ENCODE peak calls at places on chromosomes 5 and 9, in seven cellular contexts. C is SK-N-SH, P is K562, T is endothelial cell of umbilical vein, M is HCT116, G is H1, Z is HepG2. I is an unnamed sample.

GRCh38 chr9:95506438-95506691 is 10.4 kb downstream of the PTCH1 start:
- DNase-seq in C (peak; percentile 63), P (peak; percentile 30), T (no peak), M (no peak), G (no peak), Z (peak; percentile 25), I (no peak)

GRCh38 chr9:95874989-95875304 is 544 bp upstream of the ERCC6L2 start:
- DNase-seq in C (peak; percentile 50), P (peak; percentile 55), T (no peak), M (no peak), G (no peak), Z (peak; percentile 7), I (no peak)

GRCh38 chr5:149221731-149222342 is 49.8 kb upstream of the AFAP1L1 start:
- DNase-seq in C (no peak), P (no peak), T (no peak), M (no peak), G (no peak), Z (no peak), I (no peak)

GRCh38 chr5:149326611-149327010 is 18.7 kb upstream of the GRPEL2 start:
- DNase-seq in C (no peak), P (no peak), T (peak; percentile 46), M (no peak), G (no peak), Z (no peak), I (no peak)

GRCh38 chr9:127897194-127897692 is 2.2 kb downstream of the ST6GALNAC6 start:
- DNase-seq in C (peak; percentile 94), P (peak; percentile 94), T (peak; percentile 83), M (no peak), G (no peak), Z (peak; percentile 95), I (no peak)

GRCh38 chr9:35756743-35757526 is 2.9 kb upstream of the MSMP start:
- DNase-seq in C (peak; percentile 88), P (peak; percentile 66), T (peak; percentile 84), M (peak; percentile 38), G (peak; percentile 33), Z (peak; percentile 62), I (no peak)

GRCh38 chr5:32710335-32710858 is 724 bp upstream of the NPR3 start:
- DNase-seq in C (peak; percentile 41), P (no peak), T (peak; percentile 24), M (no peak), G (no peak), Z (no peak), I (no peak)

GRCh38 chr5:126499742-126500396 is 76.7 kb downstream of the GRAMD2B start:
- DNase-seq in C (peak; percentile 14), P (peak; percentile 37), T (peak; percentile 32), M (peak; percentile 24), G (peak; percentile 9), Z (peak; percentile 10), I (no peak)

GRCh38 chr5:60488466-60489130 is 211.4 kb downstream of the DEPDC1B start:
- DNase-seq in C (no peak), P (no peak), T (no peak), M (no peak), G (no peak), Z (no peak), I (no peak)

GRCh38 chr5:592158-592557 is 20.0 kb upstream of the CEP72 start:
- DNase-seq in C (no peak), P (no peak), T (no peak), M (no peak), G (no peak), Z (no peak), I (no peak)

GRCh38 chr5:169944922-169945675 is 35.2 kb downstream of the INSYN2B start:
- DNase-seq in C (no peak), P (no peak), T (peak; percentile 5), M (no peak), G (no peak), Z (no peak), I (no peak)

GRCh38 chr5:95900383-95900958 is 61.2 kb downstream of the ELL2 start:
- DNase-seq in C (peak; percentile 64), P (no peak), T (no peak), M (no peak), G (no peak), Z (no peak), I (no peak)

GRCh38 chr9:135300346-135301141 is 179.0 kb upstream of the PPP1R26 start:
- DNase-seq in C (peak; percentile 33), P (no peak), T (no peak), M (no peak), G (no peak), Z (no peak), I (no peak)

GRCh38 chr9:113913426-113914195 is 37.5 kb downstream of the ZNF618 start:
- DNase-seq in C (no peak), P (no peak), T (no peak), M (no peak), G (no peak), Z (no peak), I (no peak)

GRCh38 chr5:129367883-129368282 is 92.2 kb upstream of the ADAMTS19 start:
- DNase-seq in C (no peak), P (no peak), T (no peak), M (no peak), G (no peak), Z (no peak), I (no peak)

GRCh38 chr9:137062384-137062783 is 8.0 kb downstream of the SAPCD2 start:
- DNase-seq in C (no peak), P (no peak), T (no peak), M (no peak), G (no peak), Z (no peak), I (no peak)
- TF ChIP-seq POLR2AphosphoS5 in C (no peak), P (no peak), T (no peak), M (no peak), G (no peak), Z (no peak), I (no peak)

GRCh38 chr5:36238896-36239295 is 2.8 kb downstream of the NADK2 start:
- DNase-seq in C (peak; percentile 40), P (no peak), T (peak; percentile 49), M (no peak), G (no peak), Z (no peak), I (no peak)
- H3K27ac ChIP-seq in C (peak overlapping the region; percentile 75), P (peak overlapping the region; percentile 99), T (no peak overlapping the region), M (no peak overlapping the region), G (no peak overlapping the region), Z (peak overlapping the region; percentile 95), I (peak overlapping the region; percentile 84)

GRCh38 chr5:6082685-6083084 is 295.7 kb downstream of the MED10 start:
- DNase-seq in C (no peak), P (no peak), T (no peak), M (no peak), G (no peak), Z (no peak), I (no peak)
- H3K9ac ChIP-seq in C (no peak overlapping the region), P (no peak overlapping the region), T (no peak overlapping the region), M (no peak overlapping the region), G (no peak overlapping the region), Z (no peak overlapping the region), I (no peak overlapping the region)

GRCh38 chr5:109690456-109691247 is 925 bp downstream of the MAN2A1 start:
- DNase-seq in C (peak; percentile 68), P (peak; percentile 69), T (peak; percentile 87), M (peak; percentile 28), G (no peak), Z (peak; percentile 62), I (no peak)
- TF ChIP-seq POLR2AphosphoS5 in C (no peak), P (no peak), T (peak; percentile 28), M (no peak), G (no peak), Z (no peak), I (no peak)

DNA sequence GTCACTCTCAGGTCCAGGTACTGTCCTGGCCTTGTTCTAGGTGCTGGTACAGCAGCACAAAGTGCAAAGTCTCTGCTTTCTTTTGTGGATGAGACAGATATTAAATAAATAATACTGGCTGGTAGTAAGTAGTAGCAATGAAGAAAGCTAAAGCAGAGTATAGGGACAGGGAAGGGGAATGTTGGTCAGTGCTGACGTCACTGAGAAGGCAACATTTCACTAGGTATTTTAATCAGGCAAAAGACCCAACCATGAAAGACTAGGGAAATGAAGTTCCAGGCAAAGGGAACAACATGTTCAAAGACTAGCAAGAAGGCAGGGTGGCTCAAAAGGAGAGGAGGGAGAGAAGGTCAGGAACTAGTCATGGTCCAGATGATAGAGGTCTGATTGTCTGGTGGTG is 388.2 kb downstream of the YTHDC2 start:
- DNase-seq in C (no peak), P (no peak), T (no peak), M (no peak), G (no peak), Z (no peak), I (no peak)
- H3K27ac ChIP-seq in C (no peak overlapping the region), P (no peak overlapping the region), T (no peak overlapping the region), M (no peak overlapping the region), G (no peak overlapping the region), Z (no peak overlapping the region), I (no peak overlapping the region)

I was measured in SK-N-MC.